ENCODE peak calls at places on chromosomes 16 and 17, in ten cellular contexts. F is pancreas, H is neural progenitor cell, B is GM23338, R is GM06990, X is ovary, P is left ventricle myocardium inferior, S is lower lobe of right lung, K is AG09309, N is upper lobe of right lung. Z is an unnamed sample.

GRCh38 chr16:85441189-85441889 is 171.8 kb upstream of the GSE1 start:
- DNase-seq in F (no peak), H (peak), B (peak), R (no peak), X (no peak), P (no peak), S (no peak), K (no peak), N (no peak), Z (no peak)

GRCh38 chr17:39204245-39204644 is 4.2 kb downstream of the RPL19 start:
- DNase-seq in F (no peak), H (no peak), B (no peak), R (no peak), X (no peak), P (no peak), S (no peak), K (no peak), N (no peak), Z (no peak)

GRCh38 chr16:14110728-14111251 is 39.7 kb downstream of the MRTFB start:
- DNase-seq in F (no peak), H (no peak), B (no peak), R (no peak), X (no peak), P (no peak), S (no peak), K (no peak), N (no peak), Z (no peak)

GRCh38 chr17:45302649-45303173 is 14.1 kb downstream of the MAP3K14 start:
- DNase-seq in F (no peak), H (no peak), B (peak), R (peak), X (peak), P (peak), S (no peak), K (no peak), N (no peak), Z (peak)

GRCh38 chr16:81618661-81619060 is 160.4 kb upstream of the PLCG2 start:
- DNase-seq in F (no peak), H (peak), B (no peak), R (no peak), X (no peak), P (no peak), S (no peak), K (no peak), N (no peak), Z (no peak)

GRCh38 chr17:17718251-17718650 is 37.0 kb downstream of the RAI1 start:
- DNase-seq in F (no peak), H (no peak), B (no peak), R (no peak), X (no peak), P (no peak), S (no peak), K (no peak), N (no peak), Z (no peak)

GRCh38 chr16:58551496-58551895 is 36.2 kb downstream of the SETD6 start:
- DNase-seq in F (no peak), H (no peak), B (no peak), R (no peak), X (no peak), P (peak), S (no peak), K (no peak), N (no peak), Z (no peak)

GRCh38 chr17:29590979-29591736 is 1.7 kb upstream of the GIT1 start:
- DNase-seq in F (no peak), H (peak), B (peak), R (peak), X (no peak), P (no peak), S (peak), K (no peak), N (peak), Z (peak)

GRCh38 chr17:9434502-9435113 is 141.0 kb downstream of the STX8 start:
- DNase-seq in F (no peak), H (no peak), B (no peak), R (peak), X (no peak), P (no peak), S (no peak), K (no peak), N (no peak), Z (no peak)

DNA sequence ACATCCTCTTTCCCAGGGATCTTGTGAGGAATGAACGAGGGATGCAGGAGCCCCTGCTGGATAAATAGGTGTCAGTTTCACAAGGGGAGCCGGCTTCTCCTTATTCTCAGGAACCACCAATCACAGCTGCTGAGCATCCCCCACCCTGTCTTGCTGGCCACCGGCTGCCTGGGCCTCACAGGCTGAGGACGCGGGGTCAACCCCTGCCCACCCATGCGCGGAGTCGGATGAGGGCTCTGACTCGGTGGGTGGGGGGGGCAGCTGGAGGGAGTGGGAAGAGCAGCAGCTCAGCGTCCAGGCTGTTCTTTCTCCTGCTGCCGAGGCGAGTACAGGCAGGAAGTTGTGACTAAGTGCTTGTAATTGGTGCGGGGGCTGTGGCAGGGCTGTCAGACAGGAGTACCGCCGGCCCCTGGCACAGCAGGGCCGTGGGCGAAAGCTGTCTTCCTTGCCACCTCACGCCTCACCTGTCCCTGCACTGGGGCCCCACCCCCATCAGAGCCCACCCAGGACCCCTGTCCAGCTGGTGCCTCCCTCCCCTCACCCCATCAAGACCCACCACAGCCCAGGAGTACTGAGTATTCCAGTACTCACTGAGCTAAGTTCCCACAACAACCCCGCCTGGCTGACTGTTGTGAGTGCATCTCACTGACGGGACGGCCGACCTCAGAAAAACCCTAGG is 11.0 kb upstream of the DPEP1 start:
- DNase-seq in F (no peak), H (peak), B (peak), R (no peak), X (peak), P (no peak), S (no peak), K (peak), N (no peak), Z (peak)
- H3K4me3 ChIP-seq in F (no peak), H (no peak), B (peak), R (no peak), X (no peak), P (no peak), S (no peak), K (peak), N (no peak), Z (no peak)

GRCh38 chr16:71441348-71441781 is 489 bp downstream of the TLE7 start:
- DNase-seq in F (no peak), H (no peak), B (peak), R (no peak), X (no peak), P (no peak), S (no peak), K (no peak), N (no peak), Z (no peak)
- TF ChIP-seq CTCF in F (peak), H (peak), B (peak), R (no peak), X (no peak), P (peak), S (peak), K (peak), N (peak), Z (peak)

GRCh38 chr16:27305839-27306442 is 7.8 kb upstream of the IL4R start:
- DNase-seq in F (no peak), H (no peak), B (no peak), R (no peak), X (no peak), P (no peak), S (no peak), K (no peak), N (no peak), Z (no peak)
- H3K4me3 ChIP-seq in F (no peak), H (no peak), B (no peak), R (no peak), X (no peak), P (no peak), S (no peak), K (no peak), N (no peak), Z (no peak)

DNA sequence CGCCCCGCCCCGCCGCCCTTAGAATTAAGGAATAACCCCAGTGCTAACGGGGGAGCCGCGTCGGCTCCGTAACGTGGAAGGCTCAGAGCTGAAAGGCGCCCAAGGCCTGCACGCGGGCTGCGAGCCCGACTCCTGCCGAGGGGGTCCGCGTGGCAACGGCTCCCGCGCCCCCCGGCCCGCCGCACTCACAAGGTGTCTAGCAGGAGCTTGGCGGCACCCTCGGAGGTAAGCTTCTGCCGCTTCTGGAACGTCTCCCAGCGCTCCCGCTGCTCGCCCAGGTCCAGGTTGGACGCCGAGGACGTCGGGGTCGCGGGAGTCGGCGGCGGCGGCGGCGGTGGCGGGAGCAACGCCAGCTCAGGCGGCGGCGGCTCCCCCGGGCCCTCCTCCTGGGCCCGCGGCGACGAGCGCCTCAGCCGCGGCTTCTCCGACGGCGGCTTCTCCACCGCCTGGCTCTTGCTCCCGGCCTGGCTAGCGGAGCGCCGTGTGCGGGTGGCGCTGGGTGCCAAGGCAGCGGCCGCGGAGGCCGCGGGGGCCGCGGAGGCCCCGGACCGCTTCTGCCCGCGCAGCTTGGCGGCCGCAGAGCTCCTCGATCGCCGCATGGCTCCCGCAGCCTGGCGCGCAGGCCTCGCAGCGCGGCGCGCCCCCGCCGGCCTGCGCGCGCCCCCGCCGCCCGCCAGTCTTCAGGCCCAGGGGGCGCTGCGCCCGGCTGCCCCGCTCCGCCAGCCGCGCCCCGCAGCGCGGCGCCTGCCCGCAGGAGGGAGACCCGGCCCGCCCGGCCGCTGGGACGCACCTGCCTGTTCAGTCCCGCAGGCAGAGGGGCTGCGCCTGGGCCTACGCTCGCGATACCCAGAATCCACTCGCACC is at the start of gene CENPV:
- DNase-seq in F (peak), H (peak), B (peak), R (peak), X (peak), P (peak), S (peak), K (no peak), N (peak), Z (no peak)
- TF ChIP-seq CTCF in F (no peak), H (peak), B (no peak), R (no peak), X (peak), P (peak), S (no peak), K (peak), N (no peak), Z (no peak)

GRCh38 chr17:60102632-60103047 is 23.9 kb upstream of the HEATR6 start:
- DNase-seq in F (no peak), H (no peak), B (no peak), R (peak), X (no peak), P (no peak), S (peak), K (no peak), N (peak), Z (peak)
- H3K4me3 ChIP-seq in F (no peak), H (no peak), B (peak), R (no peak), X (no peak), P (peak), S (peak), K (no peak), N (peak), Z (no peak)

Z was measured in cardiac fibroblast.